ENCODE peak calls at places on chromosome X, in eight cellular contexts. H, E, X, D, M, F, V and N are unnamed samples.

GRCh38 chrX:40174594-40175415 is 77.0 kb upstream of the BCOR start:
- DNase-seq in H (peak), E (peak), X (no peak), D (peak), M (peak), F (no peak), V (peak), N (peak)

GRCh38 chrX:129653985-129654651 is 638 bp downstream of the APLN start:
- DNase-seq in H (peak), E (no peak), X (peak), D (peak), M (peak), F (no peak), V (peak), N (peak)

GRCh38 chrX:33379839-33380238 is 168.5 kb upstream of the DMD start:
- DNase-seq in H (no peak), E (no peak), X (no peak), D (no peak), M (no peak), F (no peak), V (no peak), N (no peak)

GRCh38 chrX:71017396-71017939 is 50.7 kb downstream of the SNX12 start:
- DNase-seq in H (no peak), E (no peak), X (no peak), D (no peak), M (no peak), F (peak), V (no peak), N (no peak)

GRCh38 chrX:69133561-69134542 is 31.4 kb downstream of the PJA1 start:
- DNase-seq in H (no peak), E (no peak), X (peak), D (peak), M (peak), F (peak), V (peak), N (no peak)

GRCh38 chrX:155819525-155819924 is 61.6 kb upstream of the VAMP7 start:
- DNase-seq in H (no peak), E (no peak), X (no peak), D (no peak), M (no peak), F (no peak), V (no peak), N (no peak)

GRCh38 chrX:39158801-39159657 is 357.8 kb downstream of the MID1IP1 start:
- DNase-seq in H (no peak), E (peak), X (no peak), D (no peak), M (peak), F (peak), V (peak), N (no peak)

GRCh38 chrX:63561425-63561824 is 210.3 kb upstream of the SPIN4 start:
- DNase-seq in H (no peak), E (no peak), X (no peak), D (no peak), M (no peak), F (no peak), V (peak), N (no peak)

GRCh38 chrX:100864967-100865366 is 9.2 kb downstream of the NOX1 start:
- DNase-seq in H (no peak), E (no peak), X (no peak), D (no peak), M (no peak), F (peak), V (peak), N (no peak)

GRCh38 chrX:115393271-115393670 is 103.8 kb downstream of the LUZP4 start:
- DNase-seq in H (no peak), E (no peak), X (no peak), D (no peak), M (no peak), F (peak), V (peak), N (no peak)

GRCh38 chrX:140434347-140434746 is 70.5 kb downstream of the SOX3 start:
- DNase-seq in H (no peak), E (no peak), X (no peak), D (no peak), M (no peak), F (no peak), V (no peak), N (no peak)

GRCh38 chrX:95484781-95485180 is 1199.9 kb upstream of the DIAPH2 start:
- DNase-seq in H (no peak), E (no peak), X (no peak), D (no peak), M (no peak), F (peak), V (no peak), N (no peak)

GRCh38 chrX:103629295-103630170 is 758 bp downstream of the TCEAL1 start:
- DNase-seq in H (peak), E (peak), X (peak), D (peak), M (peak), F (peak), V (peak), N (peak)

GRCh38 chrX:1316527-1316926 is 20.1 kb upstream of the IL3RA start:
- DNase-seq in H (peak), E (peak), X (no peak), D (no peak), M (no peak), F (peak), V (no peak), N (peak)

GRCh38 chrX:132748909-132749308 is 209.5 kb downstream of the HS6ST2 start:
- DNase-seq in H (no peak), E (no peak), X (no peak), D (no peak), M (no peak), F (no peak), V (no peak), N (no peak)

GRCh38 chrX:54029543-54030143 is 14.6 kb downstream of the PHF8 start:
- DNase-seq in H (no peak), E (peak), X (no peak), D (peak), M (peak), F (no peak), V (no peak), N (peak)

GRCh38 chrX:19566359-19567141 is 51.2 kb upstream of the MAP3K15 start:
- DNase-seq in H (no peak), E (no peak), X (no peak), D (no peak), M (peak), F (no peak), V (no peak), N (no peak)

GRCh38 chrX:115357316-115357715 is 67.8 kb downstream of the LUZP4 start:
- DNase-seq in H (no peak), E (no peak), X (no peak), D (no peak), M (no peak), F (no peak), V (no peak), N (no peak)

GRCh38 chrX:112688242-112688641 is 8.5 kb upstream of the LHFPL1 start:
- DNase-seq in H (no peak), E (no peak), X (no peak), D (no peak), M (no peak), F (peak), V (no peak), N (no peak)

GRCh38 chrX:10039821-10040793 is 72.9 kb downstream of the CLDN34 start:
- DNase-seq in H (no peak), E (no peak), X (no peak), D (no peak), M (no peak), F (peak), V (peak), N (no peak)

GRCh38 chrX:119537487-119537886 is 27.7 kb downstream of the STEEP1 start:
- DNase-seq in H (no peak), E (no peak), X (no peak), D (no peak), M (no peak), F (no peak), V (no peak), N (no peak)

GRCh38 chrX:78650906-78651437 is 8.2 kb downstream of the RTL3 start:
- DNase-seq in H (no peak), E (no peak), X (no peak), D (no peak), M (no peak), F (peak), V (peak), N (no peak)

GRCh38 chrX:150184487-150184886 is 178.6 kb upstream of the MAMLD1 start:
- DNase-seq in H (no peak), E (no peak), X (no peak), D (no peak), M (no peak), F (peak), V (peak), N (no peak)

GRCh38 chrX:52139545-52139895 is 45.2 kb upstream of the MAGED4 start:
- DNase-seq in H (no peak), E (no peak), X (no peak), D (no peak), M (no peak), F (no peak), V (no peak), N (no peak)

GRCh38 chrX:55758033-55758432 is 40.5 kb downstream of the RRAGB start:
- DNase-seq in H (no peak), E (no peak), X (no peak), D (no peak), M (no peak), F (no peak), V (peak), N (no peak)